ENCODE peak calls at places on chromosomes 16 and 17, in five cellular contexts. Q, X, F, M and V are unnamed samples.

GRCh38 chr17:74522381-74523090 is 8.7 kb downstream of the CD300LB start:
- DNase-seq in M (no peak), Q (no peak), X (no peak), F (no peak), V (no peak)

GRCh38 chr16:17277981-17278381 is 192.8 kb downstream of the XYLT1 start:
- DNase-seq in F (peak), X (no peak), M (no peak), Q (no peak), V (peak)

GRCh38 chr17:60579090-60579489 is 20.9 kb upstream of the PPM1D start:
- DNase-seq in M (no peak), F (no peak), X (no peak), Q (no peak), V (peak)

GRCh38 chr16:70677499-70678120 is 8.2 kb downstream of the MTSS2 start:
- DNase-seq in X (no peak), Q (peak), F (no peak), M (no peak), V (no peak)

GRCh38 chr16:57533618-57534336 is 2.6 kb downstream of the CCDC102A start:
- DNase-seq in Q (peak), X (no peak), F (no peak), M (no peak), V (no peak)

GRCh38 chr17:71068351-71068750 is 899.0 kb downstream of the KCNJ2 start:
- DNase-seq in X (no peak), Q (no peak), M (no peak), F (no peak), V (peak)

GRCh38 chr17:42436401-42436800 is 13.3 kb upstream of the CAVIN1 start:
- DNase-seq in F (peak), Q (no peak), X (no peak), M (no peak), V (peak)

GRCh38 chr16:75113541-75114121 is 2.9 kb downstream of the LDHD start:
- DNase-seq in X (no peak), M (no peak), F (no peak), Q (no peak), V (no peak)

GRCh38 chr16:86868070-86868469 is 289.7 kb downstream of the FOXL1 start:
- DNase-seq in Q (no peak), M (no peak), F (no peak), X (no peak), V (no peak)

GRCh38 chr16:89602273-89602951 is 11.0 kb upstream of the DPEP1 start:
- DNase-seq in M (peak), X (no peak), F (no peak), Q (peak), V (peak)

GRCh38 chr16:48091077-48091476 is 64.7 kb downstream of the ABCC12 start:
- DNase-seq in X (no peak), M (no peak), Q (no peak), F (no peak), V (no peak)
- TF ChIP-seq MXI1 in X (no peak), M (no peak), Q (no peak), F (no peak), V (no peak)

DNA sequence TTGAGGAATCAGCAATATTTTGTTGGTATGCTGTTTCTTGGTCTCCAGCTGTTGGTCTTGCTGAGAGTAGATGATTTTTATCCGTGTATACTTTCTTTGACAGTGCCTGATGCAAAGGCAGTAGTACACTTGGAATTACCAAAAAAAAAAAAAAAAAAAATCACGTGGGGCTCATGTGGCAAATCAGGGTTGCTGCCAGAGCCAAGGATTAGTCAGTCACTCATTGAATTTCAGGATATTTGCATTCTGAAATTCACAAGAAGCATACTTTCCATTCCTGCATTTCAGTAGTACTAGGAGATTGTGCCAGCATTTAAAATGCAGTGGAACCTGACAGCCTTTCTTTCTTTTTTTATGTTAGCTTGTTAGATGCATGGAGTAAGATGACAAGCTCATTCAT is 58.6 kb downstream of the TANGO6 start:
- DNase-seq in Q (no peak), F (no peak), X (no peak), M (no peak), V (peak)
- TF ChIP-seq MXI1 in Q (no peak), F (no peak), X (no peak), M (no peak), V (no peak)

GRCh38 chr16:83689385-83689831 is 118.4 kb upstream of the HSBP1 start:
- DNase-seq in M (no peak), X (peak), F (no peak), Q (no peak), V (peak)
- TF ChIP-seq MXI1 in M (no peak), X (no peak), F (no peak), Q (no peak), V (no peak)

GRCh38 chr17:46121165-46121764 is 72.0 kb downstream of the KANSL1 start:
- DNase-seq in X (peak), Q (no peak), M (no peak), F (no peak), V (no peak)
- TF ChIP-seq MXI1 in X (no peak), Q (no peak), M (no peak), F (no peak), V (no peak)

GRCh38 chr17:17354560-17355357 is 51.6 kb downstream of the NT5M start:
- DNase-seq in Q (peak), X (peak), F (peak), M (peak), V (peak)

GRCh38 chr17:17353625-17354484 is 50.7 kb downstream of the NT5M start:
- DNase-seq in F (no peak), Q (no peak), X (no peak), M (no peak), V (no peak)

GRCh38 chr17:17351356-17351891 is 48.3 kb downstream of the NT5M start:
- DNase-seq in X (no peak), Q (no peak), M (no peak), F (no peak), V (no peak)

GRCh38 chr17:17351901-17352781 is 49.0 kb downstream of the NT5M start:
- DNase-seq in M (peak), F (peak), Q (peak), X (no peak), V (peak)

GRCh38 chr17:17352836-17353624 is 49.9 kb downstream of the NT5M start:
- DNase-seq in Q (peak), M (no peak), X (no peak), F (no peak), V (no peak)
- TF ChIP-seq MXI1 in Q (no peak), M (no peak), X (no peak), F (no peak), V (no peak)